ENCODE peak calls at places on chromosomes 12 and 14, in eight cellular contexts. S is islet precursor cell; W is hepatic stellate cell; D is stimulated activated CD4-positive, alpha-beta T cell treated with anti-CD3 and anti-CD28 coated beads, TNF-alpha, amount 100 ng/mL, for 24 hours; B is NCI-H226; U is pancreas; C is stimulated activated CD8-positive, alpha-beta memory T cell treated with anti-CD3 and anti-CD28 coated beads, Interleukin-4, amount 100 ng/mL, for 4 hours; E is activated CD8-positive, alpha-beta T cell treated with anti-CD3 and anti-CD28 coated beads, Interleukin-2, amount 10 ng/mL, durations not matched to agents 7 days and 5 days. P is an unnamed sample.

GRCh38 chr12:52232233-52232915 is 669 bp upstream of the KRT7 start:
- DNase-seq in S (no peak), W (no peak), D (no peak), B (no peak), U (peak; percentile 39), C (no peak), E (no peak), P (no peak)

GRCh38 chr12:50033317-50033679 is 8.0 kb upstream of the RACGAP1 start:
- DNase-seq in S (peak; percentile 54), W (no peak), D (no peak), B (no peak), U (no peak), C (no peak), E (no peak), P (no peak)

GRCh38 chr12:54749191-54749818 is 101.1 kb upstream of the DCD start:
- DNase-seq in S (no peak), W (peak; percentile 18), D (no peak), B (no peak), U (no peak), C (no peak), E (peak; percentile 71), P (peak; percentile 10)

GRCh38 chr12:108387771-108388170 is 48.7 kb upstream of the CMKLR1 start:
- DNase-seq in S (peak; percentile 12), W (no peak), D (no peak), B (no peak), U (no peak), C (no peak), E (no peak), P (no peak)

GRCh38 chr12:15682826-15683225 is 106.4 kb downstream of the EPS8 start:
- DNase-seq in S (no peak), W (no peak), D (no peak), B (no peak), U (no peak), C (no peak), E (no peak), P (no peak)

GRCh38 chr12:4951601-4952000 is 41.9 kb downstream of the KCNA1 start:
- DNase-seq in S (no peak), W (no peak), D (no peak), B (no peak), U (no peak), C (no peak), E (no peak), P (no peak)

GRCh38 chr14:22276913-22277816 is 311.9 kb downstream of the DAD1 start:
- DNase-seq in S (no peak), W (no peak), D (no peak), B (no peak), U (no peak), C (no peak), E (no peak), P (no peak)

GRCh38 chr14:35369701-35370191 is 34.8 kb downstream of the NFKBIA start:
- DNase-seq in S (no peak), W (no peak), D (no peak), B (no peak), U (no peak), C (no peak), E (no peak), P (no peak)

GRCh38 chr14:55291480-55292081 is 20.4 kb downstream of the FBXO34 start:
- DNase-seq in S (no peak), W (no peak), D (no peak), B (no peak), U (no peak), C (no peak), E (no peak), P (no peak)

GRCh38 chr14:73500360-73500759 is 9.6 kb downstream of the RIOX1 start:
- DNase-seq in S (no peak), W (no peak), D (no peak), B (no peak), U (no peak), C (no peak), E (no peak), P (no peak)

GRCh38 chr14:95526483-95527391 is 8.1 kb upstream of the GLRX5 start:
- DNase-seq in S (no peak), W (no peak), D (no peak), B (no peak), U (no peak), C (no peak), E (no peak), P (no peak)

GRCh38 chr12:27732281-27732680 is 21.6 kb downstream of the MRPS35 start:
- DNase-seq in S (peak; percentile 69), W (no peak), D (no peak), B (no peak), U (no peak), C (no peak), E (peak; percentile 34), P (no peak)

GRCh38 chr12:106974525-106974924 is 12.4 kb downstream of the MTERF2 start:
- DNase-seq in S (no peak), W (no peak), D (no peak), B (no peak), U (no peak), C (no peak), E (no peak), P (no peak)

GRCh38 chr12:123897221-123897620 is 75.4 kb downstream of the CCDC92 start:
- DNase-seq in S (no peak), W (no peak), D (no peak), B (no peak), U (no peak), C (no peak), E (no peak), P (no peak)

GRCh38 chr14:95056476-95056875 is 100.9 kb downstream of the DICER1 start:
- DNase-seq in S (no peak), W (no peak), D (no peak), B (no peak), U (no peak), C (no peak), E (no peak), P (no peak)

GRCh38 chr14:70281938-70282337 is 77.5 kb downstream of the COX16 start:
- DNase-seq in S (no peak), W (no peak), D (no peak), B (no peak), U (no peak), C (no peak), E (no peak), P (no peak)

GRCh38 chr12:57844725-57845477 is 1.6 kb downstream of the CTDSP2 start:
- DNase-seq in S (peak; percentile 91), W (peak; percentile 91), D (no peak), B (peak; percentile 90), U (peak; percentile 68), C (no peak), E (no peak), P (peak; percentile 48)

GRCh38 chr14:63860146-63860545 is 7.3 kb downstream of the SYNE2 start:
- DNase-seq in S (peak; percentile 71), W (no peak), D (no peak), B (no peak), U (no peak), C (no peak), E (no peak), P (no peak)

GRCh38 chr14:99747582-99748330 is 45.5 kb upstream of the EML1 start:
- DNase-seq in S (no peak), W (no peak), D (no peak), B (no peak), U (no peak), C (no peak), E (no peak), P (no peak)

GRCh38 chr14:92386637-92387036 is 63.7 kb downstream of the SLC24A4 start:
- DNase-seq in S (no peak), W (no peak), D (no peak), B (no peak), U (no peak), C (no peak), E (no peak), P (no peak)

GRCh38 chr14:51473808-51474207 is 177.9 kb upstream of the FRMD6 start:
- DNase-seq in S (no peak), W (no peak), D (no peak), B (peak; percentile 31), U (no peak), C (no peak), E (no peak), P (peak; percentile 42)

GRCh38 chr14:94671870-94672444 is 59.8 kb downstream of the SERPINA3 start:
- DNase-seq in S (peak; percentile 63), W (no peak), D (no peak), B (no peak), U (no peak), C (no peak), E (peak; percentile 10), P (no peak)

GRCh38 chr12:70732287-70732686 is 95.1 kb upstream of the PTPRB start:
- DNase-seq in S (no peak), W (no peak), D (no peak), B (no peak), U (no peak), C (no peak), E (no peak), P (no peak)

GRCh38 chr14:94395900-94396574 is 7.6 kb upstream of the SERPINA1 start:
- DNase-seq in S (no peak), W (no peak), D (no peak), B (no peak), U (no peak), C (no peak), E (no peak), P (no peak)

GRCh38 chr12:95184119-95184518 is 33.1 kb downstream of the FGD6 start:
- DNase-seq in S (no peak), W (no peak), D (no peak), B (no peak), U (no peak), C (no peak), E (no peak), P (no peak)

GRCh38 chr14:78048120-78048519 is 122.1 kb upstream of the NRXN3 start:
- DNase-seq in S (no peak), W (no peak), D (no peak), B (no peak), U (no peak), C (no peak), E (no peak), P (no peak)

GRCh38 chr12:34625116-34625515 is 602.8 kb downstream of the ALG10 start:
- DNase-seq in S (no peak), W (no peak), D (no peak), B (peak; percentile 28), U (no peak), C (no peak), E (no peak), P (no peak)

GRCh38 chr12:100403446-100403845 is 46.6 kb downstream of the SLC17A8 start:
- DNase-seq in S (no peak), W (no peak), D (no peak), B (peak; percentile 60), U (no peak), C (no peak), E (no peak), P (no peak)

P was measured in skeletal muscle cell.